ENCODE peak calls at places on chromosomes 5 and 9, in ten cellular contexts. Y is NCI-H774; U is T-cell; O is AG04450; J is caudate nucleus; V is stimulated activated naive B cell treated with anti-CD40 and anti-IgM and Interleukin-4, amounts not matched to agents 10 μg/mL and 1 μg/mL and 100 μg/mL, for 72 hours; A is Kasumi-1; D is NCI-H510A treated with DMSO at 0.1 percent for 48 hours; E is endothelial cell of umbilical vein; M is activated CD4-positive, alpha-beta memory T cell treated with anti-CD3 and anti-CD28 coated beads, Interleukin-2, amount 10 ng/mL, durations not matched to agents 7 days and 5 days. L is an unnamed sample.

GRCh38 chr5:23639326-23639725 is 131.9 kb downstream of the PRDM9 start:
- DNase-seq in V (no peak), O (no peak), M (no peak), A (no peak), D (no peak), U (no peak), Y (no peak), E (no peak), J (no peak), L (no peak)

GRCh38 chr9:108300296-108301287 is 555.2 kb downstream of the ACTL7B start:
- DNase-seq in Y (no peak), V (no peak), U (no peak), J (no peak), E (no peak), O (no peak), D (no peak), A (peak; percentile 41), M (no peak), L (peak; percentile 49)

GRCh38 chr5:178399723-178400115 is 167.1 kb upstream of the PHYKPL start:
- DNase-seq in Y (no peak), D (no peak), J (no peak), A (no peak), E (no peak), M (no peak), U (no peak), V (no peak), O (no peak), L (no peak)

GRCh38 chr5:75167345-75167744 is 69.3 kb downstream of the ANKRD31 start:
- DNase-seq in U (no peak), M (no peak), A (peak; percentile 24), V (no peak), Y (no peak), E (no peak), D (no peak), O (no peak), J (no peak), L (no peak)

GRCh38 chr5:141508440-141508807 is 19.5 kb downstream of the PCDHGC5 start:
- DNase-seq in D (no peak), V (no peak), A (no peak), Y (no peak), J (no peak), O (no peak), E (no peak), U (no peak), M (no peak), L (no peak)

GRCh38 chr5:116944171-116944570 is 369.5 kb upstream of the SEMA6A start:
- DNase-seq in J (no peak), V (no peak), U (no peak), E (no peak), D (no peak), O (no peak), A (no peak), M (no peak), Y (no peak), L (no peak)

GRCh38 chr9:134061688-134062371 is 6.0 kb downstream of the BRD3 start:
- DNase-seq in U (no peak), M (no peak), V (no peak), Y (no peak), E (no peak), D (no peak), O (no peak), A (no peak), J (no peak), L (no peak)

GRCh38 chr5:42268630-42269029 is 154.6 kb upstream of the GHR start:
- DNase-seq in E (no peak), U (no peak), D (no peak), O (no peak), J (no peak), Y (no peak), V (no peak), M (no peak), A (no peak), L (peak; percentile 81)

GRCh38 chr9:20623021-20623747 is 885 bp upstream of the MLLT3 start:
- DNase-seq in Y (peak; percentile 34), U (peak; percentile 65), E (peak; percentile 30), V (no peak), D (no peak), J (peak; percentile 36), O (no peak), M (peak; percentile 75), A (no peak), L (no peak)

GRCh38 chr9:20624201-20625002 is 2.1 kb upstream of the MLLT3 start:
- DNase-seq in E (peak; percentile 87), D (peak; percentile 46), Y (peak; percentile 84), O (no peak), A (peak; percentile 59), M (peak; percentile 42), V (peak; percentile 20), J (no peak), U (peak; percentile 23), L (peak; percentile 70)

GRCh38 chr5:53601570-53601969 is 41.1 kb downstream of the NDUFS4 start:
- DNase-seq in Y (no peak), V (no peak), U (no peak), E (no peak), D (no peak), A (no peak), O (no peak), J (no peak), M (no peak), L (no peak)

GRCh38 chr5:163561339-163561738 is 55.9 kb downstream of the MAT2B start:
- DNase-seq in M (no peak), J (no peak), U (no peak), D (no peak), A (no peak), O (no peak), Y (no peak), V (no peak), E (no peak), L (no peak)

GRCh38 chr5:149056611-149057165 is 6.2 kb downstream of the SH3TC2 start:
- DNase-seq in V (no peak), D (no peak), O (no peak), Y (no peak), E (no peak), M (no peak), J (no peak), A (no peak), U (no peak), L (no peak)

GRCh38 chr5:81850494-81850893 is 99.6 kb upstream of the SSBP2 start:
- DNase-seq in E (no peak), A (no peak), U (no peak), Y (no peak), O (no peak), M (no peak), V (no peak), D (no peak), J (no peak), L (peak; percentile 19)

GRCh38 chr5:99035942-99036341 is 107.1 kb upstream of the CHD1 start:
- DNase-seq in D (no peak), V (no peak), Y (no peak), E (no peak), O (no peak), U (no peak), A (no peak), J (no peak), M (no peak), L (no peak)

GRCh38 chr5:173501271-173501670 is 115.2 kb downstream of the BOD1 start:
- DNase-seq in J (no peak), Y (no peak), O (no peak), A (no peak), M (no peak), E (no peak), V (no peak), D (no peak), U (no peak), L (no peak)

GRCh38 chr5:173782671-173783101 is 105.5 kb upstream of the CPEB4 start:
- DNase-seq in J (no peak), D (no peak), V (no peak), U (no peak), E (no peak), A (no peak), Y (no peak), O (no peak), M (no peak), L (no peak)

GRCh38 chr9:114216081-114216480 is 60.7 kb downstream of the COL27A1 start:
- DNase-seq in D (no peak), U (no peak), Y (no peak), M (no peak), J (no peak), A (no peak), O (no peak), V (no peak), E (peak; percentile 77), L (no peak)

GRCh38 chr5:141488591-141489478 is at the start of gene PCDHGC5:
- DNase-seq in E (no peak), A (no peak), V (no peak), M (no peak), D (no peak), O (peak; percentile 56), U (no peak), Y (no peak), J (no peak), L (no peak)

GRCh38 chr5:61600945-61601491 is 269.0 kb downstream of the ZSWIM6 start:
- DNase-seq in Y (no peak), A (no peak), E (no peak), M (no peak), U (no peak), J (no peak), D (no peak), O (no peak), V (no peak), L (no peak)

GRCh38 chr5:95564450-95564849 is 9.5 kb downstream of the ARSK start:
- DNase-seq in Y (no peak), U (no peak), V (no peak), J (no peak), D (no peak), E (no peak), M (no peak), O (no peak), A (no peak), L (no peak)

GRCh38 chr9:100098241-100098886 is 436 bp downstream of the ERP44 start:
- DNase-seq in U (peak; percentile 15), J (peak; percentile 30), Y (peak; percentile 66), V (peak; percentile 26), M (peak; percentile 40), O (peak; percentile 6), A (peak; percentile 67), D (peak; percentile 50), E (peak; percentile 80), L (peak; percentile 50)

GRCh38 chr5:135467051-135467625 is 15.0 kb upstream of the TIFAB start:
- DNase-seq in J (no peak), V (no peak), D (no peak), Y (no peak), M (no peak), A (no peak), O (no peak), U (no peak), E (no peak), L (no peak)

GRCh38 chr5:14148890-14149671 is 5.9 kb downstream of the TRIO start:
- DNase-seq in J (no peak), A (no peak), D (no peak), V (no peak), E (no peak), Y (no peak), O (no peak), U (no peak), M (no peak), L (no peak)

GRCh38 chr5:147169399-147169798 is 65.4 kb upstream of the STK32A start:
- DNase-seq in V (no peak), Y (no peak), U (no peak), O (no peak), E (no peak), J (no peak), A (no peak), D (no peak), M (no peak), L (no peak)

GRCh38 chr9:133558191-133559126 is 24.0 kb downstream of the ADAMTSL2 start:
- DNase-seq in A (peak; percentile 86), V (peak; percentile 80), D (no peak), Y (no peak), O (peak; percentile 51), M (no peak), U (no peak), E (peak; percentile 26), J (no peak), L (peak; percentile 93)

GRCh38 chr5:89236900-89237299 is 353.9 kb upstream of the MEF2C start:
- DNase-seq in J (no peak), E (no peak), O (no peak), A (no peak), V (no peak), M (no peak), Y (no peak), D (no peak), U (no peak), L (no peak)

GRCh38 chr5:168962323-168962722 is 338.6 kb downstream of the SLIT3 start:
- DNase-seq in D (no peak), M (no peak), Y (no peak), J (no peak), E (no peak), A (no peak), U (no peak), V (no peak), O (no peak), L (no peak)